ENCODE peak calls at places on chromosomes 5 and 9, in four cellular contexts. C, I, M and B are unnamed samples.

GRCh38 chr5:172999974-173000373 is 16.4 kb downstream of the ATP6V0E1 start:
- DNase-seq in C (no peak), I (no peak), M (no peak), B (no peak)

GRCh38 chr9:126395439-126396212 is 69.0 kb downstream of the MVB12B start:
- DNase-seq in C (no peak), I (no peak), M (no peak), B (peak; percentile 82)

GRCh38 chr9:1869843-1870242 is 145.3 kb upstream of the SMARCA2 start:
- DNase-seq in C (no peak), I (no peak), M (peak; percentile 3), B (no peak)

GRCh38 chr5:177982072-177982727 is 13.8 kb downstream of the PROP1 start:
- DNase-seq in C (no peak), I (peak; percentile 74), M (no peak), B (no peak)

GRCh38 chr5:8053270-8053669 is 184.3 kb downstream of the MTRR start:
- DNase-seq in C (no peak), I (no peak), M (no peak), B (no peak)

GRCh38 chr9:5786370-5787127 is 46.4 kb downstream of the ERMP1 start:
- DNase-seq in C (no peak), I (no peak), M (no peak), B (peak; percentile 61)

GRCh38 chr9:35940474-35941467 is 17.2 kb downstream of the OR2S2 start:
- DNase-seq in C (no peak), I (no peak), M (no peak), B (no peak)

GRCh38 chr5:98193921-98194760 is 579.3 kb upstream of the RGMB start:
- DNase-seq in C (no peak), I (no peak), M (no peak), B (no peak)

GRCh38 chr5:170579623-170580022 is 75.8 kb downstream of the KCNIP1 start:
- DNase-seq in C (no peak), I (no peak), M (no peak), B (no peak)

GRCh38 chr5:68770566-68770965 is 323.2 kb upstream of the SLC30A5 start:
- DNase-seq in C (no peak), I (no peak), M (no peak), B (no peak)

GRCh38 chr5:6302684-6303083 is 75.7 kb downstream of the MED10 start:
- DNase-seq in C (no peak), I (no peak), M (no peak), B (no peak)

GRCh38 chr9:76534031-76534430 is 75.0 kb downstream of the GCNT1 start:
- DNase-seq in C (no peak), I (no peak), M (no peak), B (peak; percentile 63)

GRCh38 chr5:120464627-120465280 is 654 bp downstream of the PRR16 start:
- DNase-seq in C (peak; percentile 24), I (peak; percentile 15), M (peak; percentile 9), B (peak; percentile 64)

GRCh38 chr9:26833792-26834191 is 58.8 kb downstream of the CAAP1 start:
- DNase-seq in C (no peak), I (no peak), M (no peak), B (no peak)

GRCh38 chr9:98146101-98146991 is 27.3 kb upstream of the TRIM14 start:
- DNase-seq in C (peak; percentile 90), I (peak; percentile 84), M (peak; percentile 55), B (peak; percentile 27)

GRCh38 chr5:55176176-55176818 is 3.3 kb upstream of the CDC20B start:
- DNase-seq in C (peak; percentile 67), I (peak; percentile 81), M (peak; percentile 69), B (no peak)

GRCh38 chr5:34526682-34527305 is 129.3 kb upstream of the RAI14 start:
- DNase-seq in C (no peak), I (no peak), M (no peak), B (no peak)

GRCh38 chr9:7103382-7104170 is 345.8 kb downstream of the KDM4C start:
- DNase-seq in C (no peak), I (no peak), M (no peak), B (peak; percentile 8)

GRCh38 chr9:22241611-22242010 is 205.0 kb upstream of the DMRTA1 start:
- DNase-seq in C (no peak), I (no peak), M (no peak), B (no peak)

GRCh38 chr9:111851536-111851935 is 45.1 kb upstream of the UGCG start:
- DNase-seq in C (no peak), I (no peak), M (no peak), B (peak; percentile 19)

GRCh38 chr9:95313010-95313498 is 4.5 kb downstream of the FANCC start:
- DNase-seq in C (peak; percentile 80), I (peak; percentile 95), M (peak; percentile 89), B (peak; percentile 55)

GRCh38 chr5:120101771-120102170 is 362.3 kb upstream of the PRR16 start:
- DNase-seq in C (no peak), I (no peak), M (no peak), B (no peak)

GRCh38 chr5:51242453-51242852 is 140.8 kb upstream of the ISL1 start:
- DNase-seq in C (no peak), I (no peak), M (no peak), B (no peak)

GRCh38 chr5:31027726-31028125 is 165.8 kb upstream of the CDH6 start:
- DNase-seq in C (no peak), I (no peak), M (no peak), B (no peak)

GRCh38 chr9:93057024-93057702 is 1.3 kb upstream of the SUSD3 start:
- DNase-seq in C (no peak), I (no peak), M (no peak), B (no peak)

GRCh38 chr9:93057703-93058356 is 671 bp upstream of the SUSD3 start:
- DNase-seq in C (no peak), I (no peak), M (no peak), B (no peak)

GRCh38 chr9:93059097-93059959 is 827 bp downstream of the SUSD3 start:
- DNase-seq in C (no peak), I (no peak), M (peak; percentile 28), B (no peak)

GRCh38 chr9:93059960-93060591 is 1.6 kb downstream of the SUSD3 start:
- DNase-seq in C (no peak), I (no peak), M (no peak), B (no peak)

DNA sequence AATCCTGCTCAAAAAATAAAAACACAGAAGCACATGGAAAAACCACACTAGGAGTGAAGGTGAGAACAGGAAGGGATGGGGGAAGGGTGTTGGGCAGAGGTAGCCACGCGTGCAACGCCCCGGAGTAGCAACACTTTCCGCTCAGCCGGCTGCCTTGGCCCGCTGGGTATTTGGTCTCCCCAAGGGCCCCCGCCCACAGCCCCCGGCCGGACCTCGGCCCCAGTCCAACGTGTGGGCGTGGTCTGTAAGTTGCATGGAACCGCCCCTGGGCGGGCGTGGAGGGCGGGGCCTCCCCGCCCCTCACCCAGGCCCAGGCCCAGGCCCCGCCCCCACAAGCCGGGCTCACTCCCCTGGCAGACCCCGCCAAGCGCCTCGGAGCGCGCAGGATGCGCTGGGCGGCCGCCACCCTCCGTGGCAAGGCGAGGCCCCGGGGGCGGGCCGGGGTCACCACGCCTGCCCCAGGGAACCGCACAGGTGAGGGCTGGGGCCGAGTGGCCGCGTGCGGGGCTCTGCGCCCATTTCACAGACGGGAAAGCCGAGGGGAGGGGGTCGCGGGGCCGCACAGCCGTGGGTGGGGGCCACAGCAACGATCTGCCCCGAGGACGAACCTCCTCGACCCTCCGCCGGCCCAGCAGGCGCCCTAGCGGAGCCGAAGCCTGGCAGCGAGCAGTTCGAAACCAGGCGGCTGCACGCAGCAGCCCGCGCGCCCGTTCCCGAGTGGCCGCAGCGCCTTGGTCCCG is at the start of gene SUSD3:
- DNase-seq in C (peak; percentile 81), I (peak; percentile 79), M (peak; percentile 97), B (no peak)
- TF ChIP-seq POLR2A in C (peak; percentile 61), I (no peak), M (no peak), B (no peak)

GRCh38 chr5:132456553-132457361 is 33.8 kb downstream of the IRF1 start:
- DNase-seq in C (peak; percentile 76), I (peak; percentile 44), M (peak; percentile 29), B (no peak)
- TF ChIP-seq POLR2A in C (peak; percentile 43), I (peak; percentile 20), M (no peak), B (no peak)

GRCh38 chr9:133615897-133616188 is 6.7 kb upstream of the FAM163B start:
- DNase-seq in C (no peak), I (no peak), M (no peak), B (no peak)

GRCh38 chr9:133614056-133614455 is 4.9 kb upstream of the FAM163B start:
- DNase-seq in C (no peak), I (no peak), M (no peak), B (no peak)

GRCh38 chr9:133613396-133613795 is 4.2 kb upstream of the FAM163B start:
- DNase-seq in C (no peak), I (no peak), M (no peak), B (no peak)

GRCh38 chr9:133615101-133615896 is 6.1 kb upstream of the FAM163B start:
- DNase-seq in C (no peak), I (no peak), M (peak; percentile 20), B (no peak)

DNA sequence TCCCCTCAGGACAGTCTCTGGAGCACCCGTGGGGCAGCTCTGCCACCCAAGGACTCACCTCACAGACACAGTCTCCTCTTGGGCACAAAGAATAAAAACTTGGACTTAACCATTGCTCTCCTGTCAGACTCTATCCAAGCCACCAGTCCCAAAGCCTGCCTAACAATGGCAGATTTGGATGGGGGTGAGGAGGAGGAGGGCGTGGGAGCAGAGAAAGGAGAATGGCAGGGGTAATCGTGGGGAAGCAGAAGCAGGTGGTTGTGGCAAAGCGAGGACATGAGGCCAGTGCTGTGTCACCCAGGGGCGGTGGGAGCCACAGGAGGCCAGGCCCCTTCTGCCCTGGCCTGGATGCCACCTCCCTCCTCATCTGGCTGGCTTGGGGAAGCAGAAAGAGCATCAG is 5.5 kb upstream of the FAM163B start:
- DNase-seq in C (no peak), I (no peak), M (no peak), B (no peak)
- TF ChIP-seq POLR2A in C (no peak), I (no peak), M (no peak), B (no peak)

DNA sequence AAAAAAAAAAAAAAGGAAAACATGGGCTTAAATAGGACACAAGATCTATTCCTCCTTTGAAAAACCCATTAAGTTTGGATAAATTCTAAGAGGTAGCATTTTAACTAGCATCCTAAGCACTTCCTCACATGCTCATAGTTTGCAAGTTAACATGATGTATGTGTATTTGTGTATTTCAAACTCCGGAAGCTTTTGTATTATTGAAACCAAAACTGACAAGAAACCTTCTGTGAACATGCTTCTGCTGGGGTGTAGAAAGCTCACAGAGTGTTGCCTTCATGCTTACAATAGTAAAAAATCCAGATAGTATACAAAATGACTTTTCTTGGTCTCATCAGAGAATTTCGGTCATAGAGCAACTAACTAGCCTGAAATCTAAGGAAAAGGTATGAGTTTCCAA is 103.8 kb downstream of the SH3GL2 start:
- DNase-seq in C (no peak), I (no peak), M (no peak), B (no peak)
- TF ChIP-seq POLR2A in C (no peak), I (no peak), M (no peak), B (no peak)

GRCh38 chr9:129885018-129885669 is 49.9 kb downstream of the USP20 start:
- DNase-seq in C (peak; percentile 73), I (peak; percentile 56), M (peak; percentile 44), B (no peak)
- TF ChIP-seq POLR2A in C (no peak), I (no peak), M (no peak), B (no peak)

GRCh38 chr5:43000198-43000840 is 39.8 kb downstream of the ANXA2R start:
- DNase-seq in C (peak; percentile 23), I (peak; percentile 23), M (no peak), B (peak; percentile 59)
- TF ChIP-seq POLR2A in C (no peak), I (no peak), M (no peak), B (no peak)